ENCODE peak calls at places on chromosomes 1 and 21, in seven cellular contexts. One of them, this sample, is unnamed.

GRCh38 chr1:160659566-160659965 is 12.7 kb upstream of the SLAMF1 start:
- DNase-seq in Right ventricle myocardium superior: no peak
- DNase-seq in non-pigmented ciliary epithelial cell: no peak
- DNase-seq in stimulated activated CD8-positive, alpha-beta memory T cell treated with anti-CD3 and anti-CD28 coated beads, Interleukin-4, amount 100 ng/mL, for 1 hour: no peak
- DNase-seq in DND-41: no peak
- DNase-seq in RWPE1: no peak
- DNase-seq in left ventricle myocardium superior: no peak
- DNase-seq in this sample: no peak

GRCh38 chr1:204711947-204712701 is 26.6 kb upstream of the LRRN2 start:
- DNase-seq in Right ventricle myocardium superior: peak; percentile 63
- DNase-seq in non-pigmented ciliary epithelial cell: no peak
- DNase-seq in stimulated activated CD8-positive, alpha-beta memory T cell treated with anti-CD3 and anti-CD28 coated beads, Interleukin-4, amount 100 ng/mL, for 1 hour: no peak
- DNase-seq in DND-41: peak; percentile 13
- DNase-seq in RWPE1: no peak
- DNase-seq in left ventricle myocardium superior: peak; percentile 57
- DNase-seq in this sample: no peak

GRCh38 chr21:41536076-41536826 is 28.3 kb upstream of the TMPRSS2 start:
- DNase-seq in Right ventricle myocardium superior: no peak
- DNase-seq in non-pigmented ciliary epithelial cell: no peak
- DNase-seq in stimulated activated CD8-positive, alpha-beta memory T cell treated with anti-CD3 and anti-CD28 coated beads, Interleukin-4, amount 100 ng/mL, for 1 hour: no peak
- DNase-seq in DND-41: no peak
- DNase-seq in RWPE1: peak; percentile 61
- DNase-seq in left ventricle myocardium superior: no peak
- DNase-seq in this sample: no peak

GRCh38 chr1:52098139-52098871 is 42.2 kb downstream of the BTF3L4 start:
- DNase-seq in Right ventricle myocardium superior: no peak
- DNase-seq in non-pigmented ciliary epithelial cell: no peak
- DNase-seq in stimulated activated CD8-positive, alpha-beta memory T cell treated with anti-CD3 and anti-CD28 coated beads, Interleukin-4, amount 100 ng/mL, for 1 hour: no peak
- DNase-seq in DND-41: no peak
- DNase-seq in RWPE1: no peak
- DNase-seq in left ventricle myocardium superior: no peak
- DNase-seq in this sample: no peak

GRCh38 chr1:208791458-208791857 is 547.3 kb upstream of the PLXNA2 start:
- DNase-seq in Right ventricle myocardium superior: no peak
- DNase-seq in non-pigmented ciliary epithelial cell: no peak
- DNase-seq in stimulated activated CD8-positive, alpha-beta memory T cell treated with anti-CD3 and anti-CD28 coated beads, Interleukin-4, amount 100 ng/mL, for 1 hour: no peak
- DNase-seq in DND-41: no peak
- DNase-seq in RWPE1: no peak
- DNase-seq in left ventricle myocardium superior: no peak
- DNase-seq in this sample: no peak

GRCh38 chr1:116514708-116515525 is 55.9 kb downstream of the CD58 start:
- DNase-seq in Right ventricle myocardium superior: no peak
- DNase-seq in non-pigmented ciliary epithelial cell: peak; percentile 70
- DNase-seq in stimulated activated CD8-positive, alpha-beta memory T cell treated with anti-CD3 and anti-CD28 coated beads, Interleukin-4, amount 100 ng/mL, for 1 hour: no peak
- DNase-seq in DND-41: peak; percentile 76
- DNase-seq in RWPE1: no peak
- DNase-seq in left ventricle myocardium superior: no peak
- DNase-seq in this sample: no peak

GRCh38 chr1:63782982-63783381 is 9.2 kb downstream of the ROR1 start:
- DNase-seq in Right ventricle myocardium superior: no peak
- DNase-seq in non-pigmented ciliary epithelial cell: no peak
- DNase-seq in stimulated activated CD8-positive, alpha-beta memory T cell treated with anti-CD3 and anti-CD28 coated beads, Interleukin-4, amount 100 ng/mL, for 1 hour: no peak
- DNase-seq in DND-41: no peak
- DNase-seq in RWPE1: no peak
- DNase-seq in left ventricle myocardium superior: no peak
- DNase-seq in this sample: no peak

GRCh38 chr1:159443063-159443750 is 3.7 kb downstream of the OR10J1 start:
- DNase-seq in Right ventricle myocardium superior: no peak
- DNase-seq in non-pigmented ciliary epithelial cell: no peak
- DNase-seq in stimulated activated CD8-positive, alpha-beta memory T cell treated with anti-CD3 and anti-CD28 coated beads, Interleukin-4, amount 100 ng/mL, for 1 hour: no peak
- DNase-seq in DND-41: no peak
- DNase-seq in RWPE1: no peak
- DNase-seq in left ventricle myocardium superior: no peak
- DNase-seq in this sample: no peak

GRCh38 chr1:228846952-228847351 is 111.7 kb downstream of the RHOU start:
- DNase-seq in Right ventricle myocardium superior: no peak
- DNase-seq in non-pigmented ciliary epithelial cell: no peak
- DNase-seq in stimulated activated CD8-positive, alpha-beta memory T cell treated with anti-CD3 and anti-CD28 coated beads, Interleukin-4, amount 100 ng/mL, for 1 hour: no peak
- DNase-seq in DND-41: no peak
- DNase-seq in RWPE1: no peak
- DNase-seq in left ventricle myocardium superior: no peak
- DNase-seq in this sample: no peak

GRCh38 chr21:8991968-8992621 is 1529.3 kb upstream of the TPTE start:
- DNase-seq in Right ventricle myocardium superior: no peak
- DNase-seq in non-pigmented ciliary epithelial cell: no peak
- DNase-seq in stimulated activated CD8-positive, alpha-beta memory T cell treated with anti-CD3 and anti-CD28 coated beads, Interleukin-4, amount 100 ng/mL, for 1 hour: no peak
- DNase-seq in DND-41: no peak
- DNase-seq in RWPE1: no peak
- DNase-seq in left ventricle myocardium superior: no peak
- DNase-seq in this sample: no peak

GRCh38 chr1:94039514-94039870 is 81.5 kb downstream of the ABCA4 start:
- DNase-seq in Right ventricle myocardium superior: peak; percentile 83
- DNase-seq in non-pigmented ciliary epithelial cell: no peak
- DNase-seq in stimulated activated CD8-positive, alpha-beta memory T cell treated with anti-CD3 and anti-CD28 coated beads, Interleukin-4, amount 100 ng/mL, for 1 hour: no peak
- DNase-seq in DND-41: peak; percentile 73
- DNase-seq in RWPE1: peak; percentile 52
- DNase-seq in left ventricle myocardium superior: peak; percentile 83
- DNase-seq in this sample: peak; percentile 62

GRCh38 chr1:206557636-206558473 is 50.5 kb downstream of the RASSF5 start:
- DNase-seq in Right ventricle myocardium superior: no peak
- DNase-seq in non-pigmented ciliary epithelial cell: no peak
- DNase-seq in stimulated activated CD8-positive, alpha-beta memory T cell treated with anti-CD3 and anti-CD28 coated beads, Interleukin-4, amount 100 ng/mL, for 1 hour: no peak
- DNase-seq in DND-41: peak; percentile 49
- DNase-seq in RWPE1: no peak
- DNase-seq in left ventricle myocardium superior: no peak
- DNase-seq in this sample: no peak

GRCh38 chr1:110765640-110766335 is 91.0 kb upstream of the KCNA3 start:
- DNase-seq in Right ventricle myocardium superior: no peak
- DNase-seq in non-pigmented ciliary epithelial cell: peak; percentile 22
- DNase-seq in stimulated activated CD8-positive, alpha-beta memory T cell treated with anti-CD3 and anti-CD28 coated beads, Interleukin-4, amount 100 ng/mL, for 1 hour: no peak
- DNase-seq in DND-41: peak; percentile 42
- DNase-seq in RWPE1: peak; percentile 56
- DNase-seq in left ventricle myocardium superior: no peak
- DNase-seq in this sample: peak; percentile 66

GRCh38 chr1:115545791-115546733 is 95.7 kb upstream of the VANGL1 start:
- DNase-seq in Right ventricle myocardium superior: no peak
- DNase-seq in non-pigmented ciliary epithelial cell: peak; percentile 86
- DNase-seq in stimulated activated CD8-positive, alpha-beta memory T cell treated with anti-CD3 and anti-CD28 coated beads, Interleukin-4, amount 100 ng/mL, for 1 hour: no peak
- DNase-seq in DND-41: no peak
- DNase-seq in RWPE1: peak; percentile 98
- DNase-seq in left ventricle myocardium superior: peak; percentile 30
- DNase-seq in this sample: peak; percentile 75

GRCh38 chr1:217526636-217527035 is 104.3 kb downstream of the GPATCH2 start:
- DNase-seq in Right ventricle myocardium superior: no peak
- DNase-seq in non-pigmented ciliary epithelial cell: no peak
- DNase-seq in stimulated activated CD8-positive, alpha-beta memory T cell treated with anti-CD3 and anti-CD28 coated beads, Interleukin-4, amount 100 ng/mL, for 1 hour: no peak
- DNase-seq in DND-41: no peak
- DNase-seq in RWPE1: no peak
- DNase-seq in left ventricle myocardium superior: no peak
- DNase-seq in this sample: no peak

GRCh38 chr1:162321809-162322422 is 54.7 kb downstream of the SPATA46 start:
- DNase-seq in Right ventricle myocardium superior: no peak
- DNase-seq in non-pigmented ciliary epithelial cell: no peak
- DNase-seq in stimulated activated CD8-positive, alpha-beta memory T cell treated with anti-CD3 and anti-CD28 coated beads, Interleukin-4, amount 100 ng/mL, for 1 hour: no peak
- DNase-seq in DND-41: no peak
- DNase-seq in RWPE1: no peak
- DNase-seq in left ventricle myocardium superior: no peak
- DNase-seq in this sample: no peak

GRCh38 chr1:200260587-200261335 is 149.1 kb downstream of the ZNF281 start:
- DNase-seq in Right ventricle myocardium superior: no peak
- DNase-seq in non-pigmented ciliary epithelial cell: no peak
- DNase-seq in stimulated activated CD8-positive, alpha-beta memory T cell treated with anti-CD3 and anti-CD28 coated beads, Interleukin-4, amount 100 ng/mL, for 1 hour: no peak
- DNase-seq in DND-41: no peak
- DNase-seq in RWPE1: no peak
- DNase-seq in left ventricle myocardium superior: no peak
- DNase-seq in this sample: no peak

GRCh38 chr1:169877800-169878491 is 15.8 kb downstream of the SCYL3 start:
- DNase-seq in Right ventricle myocardium superior: no peak
- DNase-seq in non-pigmented ciliary epithelial cell: no peak
- DNase-seq in stimulated activated CD8-positive, alpha-beta memory T cell treated with anti-CD3 and anti-CD28 coated beads, Interleukin-4, amount 100 ng/mL, for 1 hour: no peak
- DNase-seq in DND-41: no peak
- DNase-seq in RWPE1: no peak
- DNase-seq in left ventricle myocardium superior: no peak
- DNase-seq in this sample: no peak

GRCh38 chr1:156368889-156369684 is at the start of gene RHBG:
- DNase-seq in Right ventricle myocardium superior: peak; percentile 67
- DNase-seq in non-pigmented ciliary epithelial cell: no peak
- DNase-seq in stimulated activated CD8-positive, alpha-beta memory T cell treated with anti-CD3 and anti-CD28 coated beads, Interleukin-4, amount 100 ng/mL, for 1 hour: no peak
- DNase-seq in DND-41: no peak
- DNase-seq in RWPE1: peak; percentile 48
- DNase-seq in left ventricle myocardium superior: peak; percentile 67
- DNase-seq in this sample: no peak

GRCh38 chr1:34977858-34978257 is 7.3 kb downstream of the TMEM35B start:
- DNase-seq in Right ventricle myocardium superior: no peak
- DNase-seq in non-pigmented ciliary epithelial cell: no peak
- DNase-seq in stimulated activated CD8-positive, alpha-beta memory T cell treated with anti-CD3 and anti-CD28 coated beads, Interleukin-4, amount 100 ng/mL, for 1 hour: no peak
- DNase-seq in DND-41: no peak
- DNase-seq in RWPE1: no peak
- DNase-seq in left ventricle myocardium superior: no peak
- DNase-seq in this sample: no peak

GRCh38 chr21:28127390-28127789 is 865.3 kb downstream of the LTN1 start:
- DNase-seq in Right ventricle myocardium superior: no peak
- DNase-seq in non-pigmented ciliary epithelial cell: no peak
- DNase-seq in stimulated activated CD8-positive, alpha-beta memory T cell treated with anti-CD3 and anti-CD28 coated beads, Interleukin-4, amount 100 ng/mL, for 1 hour: no peak
- DNase-seq in DND-41: no peak
- DNase-seq in RWPE1: no peak
- DNase-seq in left ventricle myocardium superior: no peak
- DNase-seq in this sample: no peak

GRCh38 chr1:2230781-2231666 is 2.9 kb downstream of the SKI start:
- DNase-seq in Right ventricle myocardium superior: peak; percentile 55
- DNase-seq in non-pigmented ciliary epithelial cell: no peak
- DNase-seq in stimulated activated CD8-positive, alpha-beta memory T cell treated with anti-CD3 and anti-CD28 coated beads, Interleukin-4, amount 100 ng/mL, for 1 hour: no peak
- DNase-seq in DND-41: no peak
- DNase-seq in RWPE1: no peak
- DNase-seq in left ventricle myocardium superior: peak; percentile 51
- DNase-seq in this sample: peak; percentile 40

GRCh38 chr1:1001631-1002300 is 1.9 kb upstream of the HES4 start:
- DNase-seq in Right ventricle myocardium superior: peak; percentile 88
- DNase-seq in non-pigmented ciliary epithelial cell: no peak
- DNase-seq in stimulated activated CD8-positive, alpha-beta memory T cell treated with anti-CD3 and anti-CD28 coated beads, Interleukin-4, amount 100 ng/mL, for 1 hour: peak; percentile 36
- DNase-seq in DND-41: no peak
- DNase-seq in RWPE1: peak; percentile 83
- DNase-seq in left ventricle myocardium superior: peak; percentile 92
- DNase-seq in this sample: peak; percentile 84

GRCh38 chr1:93288558-93288957 is 57.1 kb upstream of the DR1 start:
- DNase-seq in Right ventricle myocardium superior: no peak
- DNase-seq in non-pigmented ciliary epithelial cell: no peak
- DNase-seq in stimulated activated CD8-positive, alpha-beta memory T cell treated with anti-CD3 and anti-CD28 coated beads, Interleukin-4, amount 100 ng/mL, for 1 hour: no peak
- DNase-seq in DND-41: no peak
- DNase-seq in RWPE1: no peak
- DNase-seq in left ventricle myocardium superior: no peak
- DNase-seq in this sample: no peak

GRCh38 chr1:86990826-86991225 is 76.4 kb downstream of the HS2ST1 start:
- DNase-seq in Right ventricle myocardium superior: no peak
- DNase-seq in non-pigmented ciliary epithelial cell: no peak
- DNase-seq in stimulated activated CD8-positive, alpha-beta memory T cell treated with anti-CD3 and anti-CD28 coated beads, Interleukin-4, amount 100 ng/mL, for 1 hour: no peak
- DNase-seq in DND-41: no peak
- DNase-seq in RWPE1: no peak
- DNase-seq in left ventricle myocardium superior: no peak
- DNase-seq in this sample: no peak

GRCh38 chr1:97159342-97159741 is 437.8 kb downstream of the PTBP2 start:
- DNase-seq in Right ventricle myocardium superior: no peak
- DNase-seq in non-pigmented ciliary epithelial cell: no peak
- DNase-seq in stimulated activated CD8-positive, alpha-beta memory T cell treated with anti-CD3 and anti-CD28 coated beads, Interleukin-4, amount 100 ng/mL, for 1 hour: no peak
- DNase-seq in DND-41: no peak
- DNase-seq in RWPE1: no peak
- DNase-seq in left ventricle myocardium superior: no peak
- DNase-seq in this sample: no peak

GRCh38 chr1:156461781-156462647 is 38.6 kb downstream of the MEF2D start:
- DNase-seq in Right ventricle myocardium superior: no peak
- DNase-seq in non-pigmented ciliary epithelial cell: no peak
- DNase-seq in stimulated activated CD8-positive, alpha-beta memory T cell treated with anti-CD3 and anti-CD28 coated beads, Interleukin-4, amount 100 ng/mL, for 1 hour: no peak
- DNase-seq in DND-41: no peak
- DNase-seq in RWPE1: peak; percentile 40
- DNase-seq in left ventricle myocardium superior: no peak
- DNase-seq in this sample: no peak

GRCh38 chr1:173454966-173455524 is 22.1 kb upstream of the PRDX6 start:
- DNase-seq in Right ventricle myocardium superior: no peak
- DNase-seq in non-pigmented ciliary epithelial cell: no peak
- DNase-seq in stimulated activated CD8-positive, alpha-beta memory T cell treated with anti-CD3 and anti-CD28 coated beads, Interleukin-4, amount 100 ng/mL, for 1 hour: no peak
- DNase-seq in DND-41: no peak
- DNase-seq in RWPE1: no peak
- DNase-seq in left ventricle myocardium superior: no peak
- DNase-seq in this sample: no peak